ENCODE peak calls at places on chromosome 17, in five cellular contexts. O is endodermal cell, I is epithelial cell of esophagus, N is MM.1S, Q is hepatocyte. F is an unnamed sample.

GRCh38 chr17:36534881-36535668 is at the start of gene PIGW:
- DNase-seq in O (peak; percentile 99), Q (peak; percentile 95), N (peak; percentile 93), I (peak; percentile 98), F (peak; percentile 84)

GRCh38 chr17:45279898-45280297 is 18.0 kb upstream of the SPATA32 start:
- DNase-seq in N (no peak), Q (no peak), I (no peak), O (no peak), F (no peak)

GRCh38 chr17:37490022-37490587 is 414 bp downstream of the DUSP14 start:
- DNase-seq in N (peak; percentile 61), O (peak; percentile 95), I (peak; percentile 61), Q (peak; percentile 89), F (peak; percentile 39)

GRCh38 chr17:6498356-6498755 is 54.1 kb downstream of the PIMREG start:
- DNase-seq in O (no peak), I (no peak), N (no peak), Q (no peak), F (no peak)

GRCh38 chr17:65515512-65515911 is 45.9 kb downstream of the AXIN2 start:
- DNase-seq in Q (no peak), O (peak; percentile 68), I (no peak), N (no peak), F (no peak)

GRCh38 chr17:78677303-78678219 is 100.4 kb upstream of the DNAH17 start:
- DNase-seq in Q (no peak), I (no peak), N (no peak), O (no peak), F (no peak)

GRCh38 chr17:80940171-80941123 is 51.2 kb upstream of the CHMP6 start:
- DNase-seq in Q (no peak), I (no peak), N (no peak), O (no peak), F (no peak)

GRCh38 chr17:78789149-78789662 is 7.1 kb upstream of the CYTH1 start:
- DNase-seq in O (no peak), I (no peak), Q (no peak), N (no peak), F (no peak)

GRCh38 chr17:50196826-50197225 is 4.6 kb downstream of the COL1A1 start:
- DNase-seq in N (no peak), Q (no peak), O (no peak), I (no peak), F (no peak)
- H3K4me3 ChIP-seq in N (no peak overlapping the region), Q (no peak overlapping the region), O (no peak overlapping the region), I (no peak overlapping the region), F (no peak overlapping the region)

DNA sequence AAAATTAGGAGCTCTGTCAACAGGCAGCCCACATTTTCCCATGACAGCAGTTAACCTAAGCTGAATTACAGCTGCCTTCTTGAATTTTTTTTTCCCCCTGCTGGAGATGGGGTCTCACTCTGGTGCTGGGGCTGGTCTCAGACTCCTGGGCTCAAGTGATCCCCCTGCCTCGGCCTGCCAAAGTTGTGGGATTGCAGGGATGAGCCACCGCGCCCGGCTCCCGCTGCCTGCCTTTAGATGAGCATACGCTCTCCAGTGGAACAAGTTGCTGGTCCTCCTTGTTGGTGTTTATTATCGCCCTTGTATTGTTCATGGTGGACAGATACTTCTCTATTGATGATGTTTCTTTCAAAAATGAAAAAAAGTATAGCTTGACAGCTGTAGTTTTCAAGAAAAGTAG is 15.6 kb downstream of the PAFAH1B1 start:
- DNase-seq in O (no peak), I (no peak), Q (no peak), N (no peak), F (no peak)
- H3K4me3 ChIP-seq in O (no peak overlapping the region), I (no peak overlapping the region), Q (no peak overlapping the region), N (no peak overlapping the region), F (no peak overlapping the region)

GRCh38 chr17:18224428-18225120 is 861 bp upstream of the LLGL1 start:
- DNase-seq in O (peak; percentile 98), Q (peak; percentile 59), I (no peak), N (no peak), F (no peak)
- H3K4me3 ChIP-seq in O (peak overlapping the region; percentile 81), Q (peak overlapping the region; percentile 49), I (peak overlapping the region; percentile 45), N (peak overlapping the region; percentile 53), F (peak overlapping the region; percentile 55)

DNA sequence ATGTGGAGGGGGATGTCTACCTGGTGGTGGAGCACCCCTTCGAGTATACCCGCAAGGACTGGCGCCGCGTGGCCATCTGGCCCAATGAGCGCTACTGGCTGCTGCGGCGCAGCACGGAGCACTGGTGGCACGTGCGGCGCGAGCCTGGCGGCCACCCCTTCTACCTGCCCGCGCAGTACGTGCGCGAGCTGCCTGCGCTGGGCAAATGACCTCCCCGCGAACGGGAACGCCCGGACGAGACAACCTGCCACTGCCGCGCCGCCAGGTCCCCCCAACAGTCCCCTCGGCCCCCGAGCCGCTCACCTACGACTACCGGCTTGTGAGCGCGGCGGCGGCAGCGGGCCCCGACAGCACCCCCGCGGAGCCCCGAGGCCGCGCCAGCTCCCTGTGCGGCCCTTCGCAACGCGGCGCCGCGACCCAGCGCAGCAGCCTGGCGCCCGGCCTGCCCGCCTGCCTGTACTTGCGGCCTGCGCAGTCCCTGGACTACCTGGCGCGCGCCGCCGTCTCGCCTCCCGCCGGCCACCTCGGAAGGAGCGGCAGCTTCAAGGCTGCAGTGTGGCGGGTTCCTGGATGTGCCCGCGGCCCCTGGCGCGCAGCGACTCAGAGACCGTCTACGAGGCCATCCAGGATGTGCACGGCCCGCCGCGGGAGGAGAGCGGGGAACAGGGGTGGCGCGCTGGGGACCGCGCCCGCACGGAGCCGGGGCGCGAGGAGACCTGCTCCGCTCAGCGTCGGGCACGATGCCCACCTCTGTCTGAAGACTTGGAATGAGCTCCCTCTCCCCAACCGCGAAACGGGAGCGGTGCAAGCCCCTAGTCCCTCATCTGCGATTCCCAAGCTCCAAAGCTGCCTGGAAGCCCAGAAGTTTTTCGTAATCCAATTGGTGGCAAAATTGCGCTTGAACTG is 48.7 kb upstream of the AMZ2 start:
- DNase-seq in N (no peak), O (peak; percentile 85), Q (peak; percentile 29), I (peak; percentile 44), F (no peak)
- H3K4me3 ChIP-seq in N (peak overlapping the region; percentile 60), O (peak overlapping the region; percentile 55), Q (no peak overlapping the region), I (no peak overlapping the region), F (no peak overlapping the region)

GRCh38 chr17:1025733-1026598 is 29.0 kb downstream of the TIMM22 start:
- DNase-seq in I (no peak), O (peak; percentile 71), Q (no peak), N (no peak), F (no peak)

GRCh38 chr17:1022278-1023024 is 25.5 kb downstream of the TIMM22 start:
- DNase-seq in Q (no peak), N (no peak), I (no peak), O (no peak), F (no peak)

GRCh38 chr17:1021147-1021546 is 24.2 kb downstream of the TIMM22 start:
- DNase-seq in Q (no peak), I (no peak), N (no peak), O (no peak), F (no peak)

GRCh38 chr17:1026599-1026975 is 29.7 kb downstream of the TIMM22 start:
- DNase-seq in N (no peak), Q (no peak), O (no peak), I (no peak), F (no peak)

DNA sequence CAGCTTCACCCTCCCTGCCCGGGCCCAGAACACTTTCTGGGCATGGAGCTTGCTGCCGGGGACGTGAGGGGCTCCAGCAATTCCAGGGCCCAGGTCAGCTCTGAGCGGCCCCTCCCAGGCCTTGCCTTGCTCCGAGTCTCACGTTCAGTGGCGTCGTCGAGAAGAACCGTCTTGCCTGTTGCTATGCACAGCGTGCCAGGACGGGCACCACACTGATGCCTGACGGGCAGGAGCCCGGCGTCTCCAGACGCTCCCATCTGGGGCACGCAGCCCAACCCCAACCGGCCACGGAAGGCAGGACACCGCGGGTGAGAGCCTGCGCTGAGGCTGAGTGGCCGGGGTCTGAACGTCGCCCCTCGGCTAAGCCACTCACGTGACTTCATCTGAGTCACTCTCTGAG is 27.1 kb downstream of the TIMM22 start:
- DNase-seq in I (no peak), N (no peak), Q (no peak), O (no peak), F (no peak)
- H3K4me3 ChIP-seq in I (no peak overlapping the region), N (no peak overlapping the region), Q (no peak overlapping the region), O (no peak overlapping the region), F (no peak overlapping the region)

DNA sequence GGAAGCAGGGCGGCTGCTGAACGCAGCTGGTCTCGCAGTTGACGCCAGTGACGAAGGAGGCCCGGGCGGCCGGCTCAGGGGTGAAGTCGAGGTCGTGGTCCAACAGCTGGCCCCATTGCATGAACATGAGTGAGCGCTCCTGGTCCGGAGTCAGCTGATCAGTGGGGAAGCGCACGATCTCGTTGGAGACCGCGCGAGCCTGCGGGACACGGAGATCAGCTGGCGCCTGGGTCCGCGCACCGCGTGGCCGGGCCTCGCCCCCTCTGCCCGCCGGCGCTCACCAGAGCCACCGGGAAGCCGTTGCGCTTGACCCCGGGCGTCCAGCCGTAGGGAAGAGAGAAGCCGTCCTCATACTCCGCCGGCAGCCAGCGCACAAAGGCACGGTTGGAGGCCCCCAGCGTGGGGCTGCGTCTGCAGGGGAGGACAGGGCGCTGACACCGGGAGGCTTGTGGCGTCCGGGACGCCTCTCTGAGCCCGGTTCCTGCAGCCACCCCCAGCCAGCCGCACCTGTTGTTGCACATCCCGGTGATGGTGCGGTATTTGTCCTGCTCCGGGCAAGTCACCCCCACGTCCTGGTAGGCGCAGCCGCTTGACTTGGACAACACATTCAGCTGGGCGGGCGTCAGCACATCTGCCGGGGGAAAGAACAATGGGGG is 1.6 kb downstream of the MPO start:
- DNase-seq in Q (no peak), N (no peak), O (no peak), I (no peak), F (no peak)
- H3K4me3 ChIP-seq in Q (no peak overlapping the region), N (no peak overlapping the region), O (no peak overlapping the region), I (no peak overlapping the region), F (no peak overlapping the region)

DNA sequence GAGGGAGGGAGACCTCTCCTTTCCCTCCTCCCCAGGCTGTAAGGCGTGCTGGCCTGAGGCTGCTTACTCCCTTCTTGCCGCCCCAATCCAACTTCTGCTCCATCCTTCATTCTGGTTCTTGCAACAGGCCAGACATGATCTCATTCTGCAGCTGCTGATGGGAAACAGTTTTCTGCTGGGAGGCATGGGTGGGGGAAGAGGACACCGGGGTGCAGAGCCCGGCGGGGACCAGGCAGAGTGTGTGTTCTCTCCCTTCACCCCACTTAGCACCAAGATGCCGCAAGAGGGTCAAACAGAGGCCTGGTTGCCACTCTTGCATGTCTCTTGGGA is 1.4 kb downstream of the SARM1 start:
- DNase-seq in I (no peak), O (no peak), N (no peak), Q (no peak), F (no peak)
- H3K4me3 ChIP-seq in I (no peak overlapping the region), O (no peak overlapping the region), N (peak overlapping the region; percentile 85), Q (no peak overlapping the region), F (no peak overlapping the region)

GRCh38 chr17:31650756-31651520 is 208.1 kb downstream of the COPRS start:
- DNase-seq in N (no peak), I (no peak), Q (no peak), O (no peak), F (no peak)
- H3K4me3 ChIP-seq in N (no peak overlapping the region), I (no peak overlapping the region), Q (no peak overlapping the region), O (no peak overlapping the region), F (no peak overlapping the region)